ENCODE peak calls at places on chromosome X, in eight cellular contexts. Z is Karpas-422, X is OCI-LY7, F is GM23338, S is mesenchymal stem cell, C is H9, T is trophoblast cell, M is neuronal stem cell. L is an unnamed sample.
A peak's percentile ranks its signal among the peaks of the same experiment; 100 is the strongest.

GRCh38 chrX:96372313-96373046 is 312.2 kb upstream of the DIAPH2 start:
- DNase-seq in Z (peak; percentile 61), X (peak; percentile 21), F (peak; percentile 67), S (peak; percentile 55), C (peak; percentile 33), T (peak; percentile 10), M (peak; percentile 4), L (no peak)

GRCh38 chrX:13489451-13489850 is 80.0 kb upstream of the EGFL6 start:
- DNase-seq in Z (no peak), X (no peak), F (no peak), S (peak; percentile 17), C (no peak), T (no peak), M (no peak), L (peak; percentile 78)

GRCh38 chrX:98191003-98191402 is 1307.3 kb downstream of the RPA4 start:
- DNase-seq in Z (no peak), X (no peak), F (no peak), S (no peak), C (no peak), T (no peak), M (no peak), L (no peak)

GRCh38 chrX:12981880-12982279 is 7.0 kb downstream of the TMSB4X start:
- DNase-seq in Z (no peak), X (no peak), F (no peak), S (no peak), C (no peak), T (no peak), M (no peak), L (no peak)

GRCh38 chrX:74446876-74447275 is 25.6 kb downstream of the SLC16A2 start:
- DNase-seq in Z (no peak), X (no peak), F (no peak), S (no peak), C (no peak), T (no peak), M (no peak), L (no peak)

GRCh38 chrX:68897546-68897945 is 68.7 kb downstream of the EFNB1 start:
- DNase-seq in Z (no peak), X (no peak), F (no peak), S (no peak), C (no peak), T (no peak), M (no peak), L (no peak)

GRCh38 chrX:19673334-19674040 is 158.2 kb upstream of the MAP3K15 start:
- DNase-seq in Z (no peak), X (no peak), F (no peak), S (peak; percentile 91), C (no peak), T (peak; percentile 20), M (no peak), L (peak; percentile 93)

GRCh38 chrX:9456250-9457074 is 8.4 kb upstream of the TBL1X start:
- DNase-seq in Z (no peak), X (no peak), F (no peak), S (no peak), C (no peak), T (no peak), M (no peak), L (no peak)

GRCh38 chrX:110851780-110852179 is 56.2 kb upstream of the CHRDL1 start:
- DNase-seq in Z (no peak), X (no peak), F (no peak), S (peak; percentile 6), C (no peak), T (no peak), M (no peak), L (peak; percentile 2)

DNA sequence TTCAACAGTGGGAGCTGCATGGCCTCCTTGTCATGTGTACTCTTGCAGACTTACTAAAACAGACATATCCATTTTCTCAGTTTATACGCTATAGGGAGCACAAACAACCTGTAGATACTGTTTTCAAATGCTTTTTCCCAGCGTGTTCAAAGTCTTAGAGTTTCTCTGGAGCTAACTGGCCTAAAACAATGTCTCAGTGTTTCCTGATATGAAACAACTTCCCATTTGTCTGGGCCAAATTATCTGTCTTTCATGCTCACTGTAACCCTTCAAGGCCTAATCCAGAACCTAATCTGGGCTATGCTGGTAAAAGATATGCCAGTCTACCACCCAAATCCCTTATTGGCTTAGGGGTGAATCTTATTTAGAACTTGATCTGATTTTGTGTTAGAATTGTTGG is 38.8 kb downstream of the RAB40A start:
- DNase-seq in Z (no peak), X (no peak), F (no peak), S (no peak), C (no peak), T (no peak), M (no peak), L (no peak)
- H3K4me2 ChIP-seq in Z (no peak overlapping the region), X (no peak overlapping the region), F (no peak overlapping the region), S (no peak overlapping the region), C (no peak overlapping the region), T (no peak overlapping the region), M (no peak overlapping the region), L (no peak overlapping the region)

GRCh38 chrX:72568406-72569092 is 4.1 kb downstream of the HDAC8 start:
- DNase-seq in Z (no peak), X (no peak), F (no peak), S (no peak), C (no peak), T (no peak), M (no peak), L (peak; percentile 64)

GRCh38 chrX:72573158-72573511 is 492 bp upstream of the HDAC8 start:
- DNase-seq in Z (no peak), X (no peak), F (no peak), S (no peak), C (no peak), T (no peak), M (no peak), L (no peak)

GRCh38 chrX:72569786-72570185 is 2.9 kb downstream of the HDAC8 start:
- DNase-seq in Z (no peak), X (no peak), F (no peak), S (peak; percentile 8), C (no peak), T (no peak), M (no peak), L (peak; percentile 91)

GRCh38 chrX:72576161-72576896 is 3.7 kb upstream of the HDAC8 start:
- DNase-seq in Z (no peak), X (no peak), F (no peak), S (peak; percentile 32), C (no peak), T (peak; percentile 41), M (no peak), L (peak; percentile 75)

GRCh38 chrX:72572248-72573157 is at the start of gene HDAC8:
- DNase-seq in Z (peak; percentile 89), X (peak; percentile 79), F (peak; percentile 80), S (peak; percentile 85), C (peak; percentile 65), T (peak; percentile 35), M (peak; percentile 64), L (peak; percentile 77)
- H2AFZ ChIP-seq in Z (peak within 1 kb of the TSS; percentile 81), X (peak within 1 kb of the TSS; percentile 93), F (peak within 1 kb of the TSS; percentile 72), S (no peak within 1 kb of the TSS), C (peak within 1 kb of the TSS; percentile 74), T (peak within 1 kb of the TSS; percentile 59), M (peak within 1 kb of the TSS; percentile 84), L (peak within 1 kb of the TSS; percentile 99)

DNA sequence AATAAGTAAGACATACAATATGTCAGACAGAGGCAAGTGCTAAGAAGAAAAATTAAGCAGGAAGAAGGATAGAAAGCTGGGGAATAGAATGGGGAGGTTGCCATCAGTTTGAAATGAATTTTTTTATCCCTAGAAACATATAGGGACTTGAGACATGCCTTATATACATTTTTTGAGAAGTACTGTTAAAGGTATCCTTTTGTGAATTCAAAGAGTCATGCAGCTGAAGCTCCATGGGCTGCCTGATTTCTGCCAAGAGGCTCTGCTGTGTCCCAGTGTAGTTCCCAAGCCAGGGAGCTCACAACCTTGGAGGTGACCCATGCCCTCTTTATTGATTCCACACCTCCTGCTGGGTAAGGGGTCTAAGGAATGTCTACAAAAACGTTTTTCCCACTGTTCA is 564.6 kb upstream of the DIPK2B start:
- DNase-seq in Z (no peak), X (no peak), F (no peak), S (no peak), C (no peak), T (no peak), M (no peak), L (no peak)
- H3K4me2 ChIP-seq in Z (no peak overlapping the region), X (no peak overlapping the region), F (no peak overlapping the region), S (peak overlapping the region; percentile 66), C (no peak overlapping the region), T (no peak overlapping the region), M (no peak overlapping the region), L (peak overlapping the region; percentile 94)

GRCh38 chrX:118524344-118524743 is 28.7 kb downstream of the DOCK11 start:
- DNase-seq in Z (no peak), X (no peak), F (no peak), S (no peak), C (no peak), T (no peak), M (no peak), L (no peak)

GRCh38 chrX:118526149-118526548 is 30.5 kb downstream of the DOCK11 start:
- DNase-seq in Z (no peak), X (no peak), F (no peak), S (peak; percentile 30), C (no peak), T (no peak), M (no peak), L (no peak)

GRCh38 chrX:118530537-118530936 is 34.9 kb downstream of the DOCK11 start:
- DNase-seq in Z (peak; percentile 38), X (no peak), F (no peak), S (peak; percentile 46), C (no peak), T (no peak), M (no peak), L (peak; percentile 21)

GRCh38 chrX:118525146-118525725 is 29.6 kb downstream of the DOCK11 start:
- DNase-seq in Z (no peak), X (no peak), F (no peak), S (no peak), C (no peak), T (no peak), M (no peak), L (no peak)

GRCh38 chrX:118528089-118528753 is 32.6 kb downstream of the DOCK11 start:
- DNase-seq in Z (peak; percentile 43), X (peak; percentile 31), F (no peak), S (no peak), C (no peak), T (no peak), M (no peak), L (no peak)
- H2AFZ ChIP-seq in Z (no peak overlapping the region), X (peak overlapping the region; percentile 72), F (no peak overlapping the region), S (no peak overlapping the region), C (no peak overlapping the region), T (no peak overlapping the region), M (no peak overlapping the region), L (no peak overlapping the region)

GRCh38 chrX:11540532-11541377 is 125.0 kb downstream of the ARHGAP6 start:
- DNase-seq in Z (peak; percentile 43), X (no peak), F (no peak), S (peak; percentile 3), C (no peak), T (no peak), M (no peak), L (no peak)
- H3K4me2 ChIP-seq in Z (no peak overlapping the region), X (no peak overlapping the region), F (no peak overlapping the region), S (no peak overlapping the region), C (no peak overlapping the region), T (no peak overlapping the region), M (no peak overlapping the region), L (no peak overlapping the region)

GRCh38 chrX:66728818-66729271 is 90.0 kb upstream of the EDA2R start:
- DNase-seq in Z (peak; percentile 71), X (peak; percentile 37), F (peak; percentile 68), S (peak; percentile 60), C (peak; percentile 67), T (peak; percentile 44), M (peak; percentile 51), L (peak; percentile 16)
- H2AFZ ChIP-seq in Z (no peak overlapping the region), X (no peak overlapping the region), F (no peak overlapping the region), S (peak overlapping the region; percentile 94), C (peak overlapping the region; percentile 79), T (no peak overlapping the region), M (peak overlapping the region; percentile 77), L (peak overlapping the region; percentile 98)